ENCODE peak calls at places on chromosomes 11 and 22, in five cellular contexts. O is fibroblast of lung, G is psoas muscle, I is left ventricle myocardium inferior, Z is GM23248. J is an unnamed sample.

GRCh38 chr11:70650075-70650909 is 252.0 kb downstream of the CTTN start:
- DNase-seq in I (peak), O (peak), G (peak), Z (peak), J (peak)

GRCh38 chr22:36873614-36874308 is 13.0 kb downstream of the NCF4 start:
- DNase-seq in O (peak), Z (peak), I (no peak), G (peak), J (peak)

GRCh38 chr11:111347723-111348115 is 31.4 kb downstream of the POU2AF1 start:
- DNase-seq in Z (peak), G (no peak), I (no peak), O (peak), J (no peak)

GRCh38 chr11:14899087-14899363 is 7.0 kb upstream of the CYP2R1 start:
- DNase-seq in Z (no peak), G (no peak), O (no peak), I (no peak), J (no peak)

GRCh38 chr11:76666408-76666807 is 4.1 kb downstream of the LRRC32 start:
- DNase-seq in Z (no peak), G (peak), I (peak), O (peak), J (no peak)

GRCh38 chr11:28384418-28384817 is 276.2 kb downstream of the METTL15 start:
- DNase-seq in G (no peak), I (no peak), Z (peak), O (peak), J (no peak)

GRCh38 chr22:27105142-27106025 is 448.0 kb downstream of the MIAT start:
- DNase-seq in Z (peak), G (peak), O (peak), I (peak), J (no peak)

GRCh38 chr11:131943296-131943695 is 572.9 kb downstream of the NTM start:
- DNase-seq in G (no peak), I (no peak), O (no peak), Z (no peak), J (no peak)

GRCh38 chr11:110979696-110980095 is 265.8 kb upstream of the POU2AF2 start:
- DNase-seq in G (no peak), Z (peak), I (no peak), O (peak), J (no peak)

GRCh38 chr22:41833369-41834004 is 582 bp downstream of the SREBF2 start:
- DNase-seq in O (peak), I (peak), G (peak), Z (peak), J (peak)

GRCh38 chr22:37229012-37229804 is 14.9 kb downstream of the RAC2 start:
- DNase-seq in O (peak), G (no peak), I (no peak), Z (peak), J (peak)

GRCh38 chr22:38230108-38230825 is 28.5 kb downstream of the MAFF start:
- DNase-seq in G (no peak), Z (peak), I (peak), O (no peak), J (no peak)
- H3K27ac ChIP-seq in G (peak), Z (peak), I (peak), O (peak), J (no peak)

DNA sequence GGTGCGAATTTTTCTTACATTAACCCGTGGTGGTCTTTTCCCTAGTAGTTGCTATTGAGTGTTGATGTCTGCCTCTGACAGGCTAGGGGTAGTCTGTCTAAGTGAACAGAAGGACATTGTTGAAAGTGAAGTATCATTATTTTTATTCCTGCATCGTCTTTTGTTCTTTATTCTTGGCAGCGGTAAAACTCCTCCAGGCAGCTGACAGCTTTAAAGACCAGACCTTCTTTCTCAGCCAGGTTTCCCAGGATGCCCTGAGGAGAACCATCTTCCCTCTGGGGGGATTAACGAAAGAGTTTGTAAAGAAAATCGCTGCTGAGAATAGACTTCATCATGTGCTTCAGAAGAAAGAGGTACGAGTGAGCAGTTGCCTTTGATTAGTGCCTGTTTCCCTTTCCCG is 14.6 kb downstream of the TRMU start:
- DNase-seq in I (no peak), G (no peak), O (no peak), Z (no peak), J (no peak)
- H3K27ac ChIP-seq in I (peak), G (no peak), O (no peak), Z (no peak), J (no peak)

DNA sequence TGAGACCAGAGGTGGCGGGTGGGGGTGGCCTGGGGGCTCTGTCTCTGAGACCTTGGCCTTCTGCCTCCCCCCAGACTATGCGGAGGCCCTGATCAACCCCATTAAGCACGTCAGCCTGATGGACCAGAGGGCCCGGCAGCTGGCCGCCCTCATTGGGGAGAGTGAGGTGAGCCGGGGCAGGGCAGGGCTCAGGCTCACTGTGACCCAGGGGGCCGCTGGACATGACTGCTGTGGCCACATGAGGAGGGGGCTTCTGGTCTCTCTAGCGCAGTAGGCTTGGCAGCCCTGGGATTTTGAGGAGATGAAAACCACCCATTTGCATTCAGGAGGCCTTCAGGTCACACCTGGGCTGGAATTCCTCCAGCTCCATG is 12.6 kb downstream of the PLCB3 start:
- DNase-seq in Z (no peak), G (no peak), O (no peak), I (no peak), J (no peak)
- H3K27ac ChIP-seq in Z (no peak), G (no peak), O (no peak), I (no peak), J (no peak)

GRCh38 chr11:60088364-60088763 is at the start of gene MS4A2:
- DNase-seq in G (no peak), O (no peak), I (no peak), Z (no peak), J (no peak)
- H3K27ac ChIP-seq in G (no peak), O (no peak), I (no peak), Z (no peak), J (no peak)

GRCh38 chr11:125953401-125953935 is 7.6 kb downstream of the VSIG10L2 start:
- DNase-seq in I (no peak), O (no peak), G (no peak), Z (no peak), J (no peak)
- H3K27ac ChIP-seq in I (peak), O (no peak), G (no peak), Z (no peak), J (peak)

GRCh38 chr11:1773711-1774550 is 10.2 kb upstream of the CTSD start:
- DNase-seq in G (no peak), Z (no peak), I (no peak), O (no peak), J (no peak)

GRCh38 chr11:1772270-1773130 is 8.8 kb upstream of the CTSD start:
- DNase-seq in I (no peak), O (peak), Z (peak), G (peak), J (peak)

GRCh38 chr11:1774886-1775285 is 11.2 kb upstream of the CTSD start:
- DNase-seq in G (no peak), I (no peak), O (no peak), Z (no peak), J (no peak)

GRCh38 chr11:1771700-1772099 is 8.0 kb upstream of the CTSD start:
- DNase-seq in G (no peak), O (peak), Z (peak), I (no peak), J (no peak)

GRCh38 chr11:1773131-1773510 is 9.4 kb upstream of the CTSD start:
- DNase-seq in Z (no peak), G (no peak), I (no peak), O (no peak), J (no peak)
- H3K27ac ChIP-seq in Z (no peak), G (no peak), I (no peak), O (no peak), J (no peak)

DNA sequence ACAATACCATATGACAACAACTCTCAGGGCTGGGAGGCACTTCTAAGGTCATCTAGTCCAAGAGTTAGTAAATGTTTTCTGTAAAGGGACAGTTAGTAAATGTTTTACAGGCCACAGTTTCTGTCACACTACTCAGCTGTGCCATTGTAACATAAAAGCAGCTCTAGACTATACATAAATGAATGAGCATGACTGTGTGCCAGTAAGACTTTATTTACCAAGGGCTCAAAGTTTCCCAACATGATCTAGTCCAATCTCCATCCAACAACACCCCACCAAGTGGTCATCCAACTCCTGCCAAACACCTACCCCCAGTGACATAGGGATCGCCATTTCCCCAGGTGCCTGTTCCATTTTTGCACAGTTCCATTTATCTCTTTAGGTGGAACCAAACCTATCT is 12.1 kb downstream of the SERGEF start:
- DNase-seq in G (no peak), Z (no peak), I (no peak), O (no peak), J (no peak)
- H3K27ac ChIP-seq in G (no peak), Z (no peak), I (no peak), O (no peak), J (no peak)

GRCh38 chr11:126514061-126514713 is 158.7 kb downstream of the ST3GAL4 start:
- DNase-seq in O (no peak), G (no peak), I (no peak), Z (peak), J (no peak)

GRCh38 chr11:126518130-126518995 is 162.9 kb downstream of the ST3GAL4 start:
- DNase-seq in Z (no peak), O (no peak), I (no peak), G (no peak), J (no peak)

GRCh38 chr11:126512251-126512650 is 156.8 kb downstream of the ST3GAL4 start:
- DNase-seq in O (no peak), G (no peak), I (no peak), Z (no peak), J (no peak)

GRCh38 chr11:126512741-126513715 is 157.5 kb downstream of the ST3GAL4 start:
- DNase-seq in I (no peak), Z (no peak), O (no peak), G (no peak), J (no peak)

GRCh38 chr11:126515501-126515900 is 160.0 kb downstream of the ST3GAL4 start:
- DNase-seq in G (no peak), I (no peak), Z (no peak), O (no peak), J (no peak)
- H3K27ac ChIP-seq in G (no peak), I (no peak), Z (no peak), O (no peak), J (no peak)

J was measured in pancreas.